ENCODE peak calls at places on chromosome 15, in eight cellular contexts. One of them, this sample, is unnamed.

GRCh38 chr15:88465633-88466219 is 1.5 kb downstream of the MRPL46 start:
- DNase-seq in gastrocnemius medialis: no peak
- DNase-seq in BJ: peak; percentile 12
- DNase-seq in foreskin keratinocyte: peak; percentile 32
- DNase-seq in fibroblast of the aortic adventitia: peak; percentile 30
- DNase-seq in coronary artery: no peak
- DNase-seq in fibroblast of mammary gland: peak; percentile 79
- DNase-seq in heart right ventricle: no peak
- DNase-seq in this sample: no peak

GRCh38 chr15:78749831-78750230 is 61.4 kb downstream of the ADAMTS7 start:
- DNase-seq in coronary artery: no peak
- DNase-seq in heart right ventricle: no peak
- DNase-seq in fibroblast of the aortic adventitia: no peak
- DNase-seq in fibroblast of mammary gland: no peak
- DNase-seq in foreskin keratinocyte: no peak
- DNase-seq in BJ: no peak
- DNase-seq in gastrocnemius medialis: no peak
- DNase-seq in this sample: no peak

GRCh38 chr15:97680606-97681220 is 279.8 kb upstream of the ARRDC4 start:
- DNase-seq in fibroblast of mammary gland: no peak
- DNase-seq in fibroblast of the aortic adventitia: no peak
- DNase-seq in coronary artery: no peak
- DNase-seq in foreskin keratinocyte: no peak
- DNase-seq in heart right ventricle: no peak
- DNase-seq in BJ: no peak
- DNase-seq in gastrocnemius medialis: no peak
- DNase-seq in this sample: no peak

GRCh38 chr15:51842852-51843737 is 13.6 kb downstream of the TMOD3 start:
- DNase-seq in foreskin keratinocyte: peak; percentile 89
- DNase-seq in gastrocnemius medialis: no peak
- DNase-seq in BJ: no peak
- DNase-seq in coronary artery: no peak
- DNase-seq in heart right ventricle: no peak
- DNase-seq in fibroblast of the aortic adventitia: peak; percentile 65
- DNase-seq in fibroblast of mammary gland: peak; percentile 51
- DNase-seq in this sample: no peak

GRCh38 chr15:89740137-89740536 is 10.9 kb downstream of the MESP1 start:
- DNase-seq in fibroblast of mammary gland: peak; percentile 75
- DNase-seq in fibroblast of the aortic adventitia: peak; percentile 83
- DNase-seq in foreskin keratinocyte: no peak
- DNase-seq in coronary artery: peak; percentile 71
- DNase-seq in gastrocnemius medialis: peak; percentile 28
- DNase-seq in BJ: peak; percentile 14
- DNase-seq in heart right ventricle: peak; percentile 61
- DNase-seq in this sample: no peak

GRCh38 chr15:47834093-47834492 is 116.8 kb downstream of the SEMA6D start:
- DNase-seq in foreskin keratinocyte: no peak
- DNase-seq in gastrocnemius medialis: no peak
- DNase-seq in heart right ventricle: no peak
- DNase-seq in fibroblast of mammary gland: no peak
- DNase-seq in BJ: no peak
- DNase-seq in coronary artery: no peak
- DNase-seq in fibroblast of the aortic adventitia: no peak
- DNase-seq in this sample: no peak

GRCh38 chr15:101803676-101804075 is 367 bp downstream of the OR4F6 start:
- DNase-seq in heart right ventricle: no peak
- DNase-seq in gastrocnemius medialis: no peak
- DNase-seq in coronary artery: no peak
- DNase-seq in foreskin keratinocyte: no peak
- DNase-seq in fibroblast of mammary gland: no peak
- DNase-seq in BJ: no peak
- DNase-seq in fibroblast of the aortic adventitia: no peak
- DNase-seq in this sample: no peak

GRCh38 chr15:76756371-76756770 is 148.8 kb downstream of the SCAPER start:
- DNase-seq in foreskin keratinocyte: no peak
- DNase-seq in coronary artery: no peak
- DNase-seq in BJ: no peak
- DNase-seq in heart right ventricle: no peak
- DNase-seq in fibroblast of mammary gland: no peak
- DNase-seq in gastrocnemius medialis: no peak
- DNase-seq in fibroblast of the aortic adventitia: peak; percentile 80
- DNase-seq in this sample: no peak

GRCh38 chr15:66254364-66255292 is 1.1 kb upstream of the MEGF11 start:
- DNase-seq in heart right ventricle: no peak
- DNase-seq in foreskin keratinocyte: no peak
- DNase-seq in fibroblast of the aortic adventitia: no peak
- DNase-seq in BJ: no peak
- DNase-seq in gastrocnemius medialis: no peak
- DNase-seq in fibroblast of mammary gland: no peak
- DNase-seq in coronary artery: no peak
- DNase-seq in this sample: no peak

GRCh38 chr15:50778089-50778488 is 12.6 kb upstream of the SPPL2A start:
- DNase-seq in fibroblast of the aortic adventitia: no peak
- DNase-seq in gastrocnemius medialis: no peak
- DNase-seq in heart right ventricle: no peak
- DNase-seq in BJ: no peak
- DNase-seq in fibroblast of mammary gland: no peak
- DNase-seq in foreskin keratinocyte: no peak
- DNase-seq in coronary artery: no peak
- DNase-seq in this sample: no peak

GRCh38 chr15:61155741-61156700 is 73.1 kb downstream of the RORA start:
- DNase-seq in coronary artery: no peak
- DNase-seq in gastrocnemius medialis: peak; percentile 71
- DNase-seq in fibroblast of the aortic adventitia: peak; percentile 9
- DNase-seq in foreskin keratinocyte: no peak
- DNase-seq in fibroblast of mammary gland: peak; percentile 89
- DNase-seq in heart right ventricle: peak; percentile 62
- DNase-seq in BJ: no peak
- DNase-seq in this sample: no peak

DNA sequence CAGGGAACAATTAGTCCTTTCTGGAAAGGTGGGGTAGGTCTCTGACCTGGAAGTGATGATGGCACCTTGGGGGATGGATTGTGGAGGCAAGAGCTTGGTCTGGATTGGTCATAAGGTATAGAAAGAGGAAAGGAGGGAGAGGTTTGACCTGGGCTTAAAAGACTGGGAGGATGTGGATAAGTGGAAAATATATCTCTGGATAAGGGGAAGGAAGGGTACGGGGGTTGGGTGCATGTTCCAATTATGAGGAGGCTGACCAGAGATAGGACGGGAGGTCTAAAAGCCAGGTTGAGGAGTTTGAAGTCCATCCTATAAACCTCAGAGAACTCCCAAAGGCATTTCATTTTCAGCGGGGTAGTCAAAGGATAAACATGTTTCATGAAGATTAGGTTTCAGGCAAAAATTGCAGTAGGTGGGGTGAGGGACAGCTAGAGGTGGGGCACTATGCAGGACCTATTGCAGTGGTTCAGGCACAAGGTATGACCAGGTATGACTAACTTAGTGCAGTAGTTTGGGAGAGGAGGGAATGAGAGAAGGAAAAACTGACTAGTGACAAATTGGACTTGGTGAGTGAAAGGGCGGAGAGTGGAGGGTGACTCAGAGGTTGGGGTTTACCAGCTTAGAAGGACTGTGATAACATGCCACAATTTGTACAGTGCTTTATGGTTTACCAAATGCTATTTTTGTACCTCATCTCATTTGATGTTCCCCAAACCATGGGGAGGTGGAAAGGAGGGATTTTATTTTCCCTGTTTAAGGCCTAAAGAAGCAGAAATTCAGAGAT is 10.7 kb downstream of the PDE8A start:
- DNase-seq in gastrocnemius medialis: no peak
- DNase-seq in heart right ventricle: no peak
- DNase-seq in foreskin keratinocyte: peak; percentile 81
- DNase-seq in fibroblast of mammary gland: peak; percentile 83
- DNase-seq in BJ: peak; percentile 29
- DNase-seq in fibroblast of the aortic adventitia: peak; percentile 79
- DNase-seq in coronary artery: no peak
- DNase-seq in this sample: no peak
- TF ChIP-seq CTCF in gastrocnemius medialis: no peak
- TF ChIP-seq CTCF in heart right ventricle: no peak
- TF ChIP-seq CTCF in foreskin keratinocyte: no peak
- TF ChIP-seq CTCF in fibroblast of mammary gland: no peak
- TF ChIP-seq CTCF in BJ: no peak
- TF ChIP-seq CTCF in fibroblast of the aortic adventitia: no peak
- TF ChIP-seq CTCF in coronary artery: no peak
- TF ChIP-seq CTCF in this sample: no peak

GRCh38 chr15:82098674-82099073 is 52.9 kb upstream of the MEX3B start:
- DNase-seq in fibroblast of the aortic adventitia: no peak
- DNase-seq in fibroblast of mammary gland: no peak
- DNase-seq in BJ: no peak
- DNase-seq in heart right ventricle: no peak
- DNase-seq in coronary artery: no peak
- DNase-seq in gastrocnemius medialis: no peak
- DNase-seq in foreskin keratinocyte: no peak
- DNase-seq in this sample: no peak

GRCh38 chr15:82106671-82107070 is 60.9 kb upstream of the MEX3B start:
- DNase-seq in heart right ventricle: no peak
- DNase-seq in fibroblast of mammary gland: no peak
- DNase-seq in coronary artery: no peak
- DNase-seq in BJ: no peak
- DNase-seq in gastrocnemius medialis: no peak
- DNase-seq in fibroblast of the aortic adventitia: no peak
- DNase-seq in foreskin keratinocyte: no peak
- DNase-seq in this sample: no peak

GRCh38 chr15:82105458-82106205 is 59.8 kb upstream of the MEX3B start:
- DNase-seq in gastrocnemius medialis: no peak
- DNase-seq in fibroblast of mammary gland: peak; percentile 60
- DNase-seq in foreskin keratinocyte: peak; percentile 49
- DNase-seq in fibroblast of the aortic adventitia: peak; percentile 60
- DNase-seq in BJ: peak; percentile 80
- DNase-seq in coronary artery: no peak
- DNase-seq in heart right ventricle: no peak
- DNase-seq in this sample: no peak

GRCh38 chr15:82100116-82100795 is 54.4 kb upstream of the MEX3B start:
- DNase-seq in BJ: no peak
- DNase-seq in fibroblast of mammary gland: no peak
- DNase-seq in gastrocnemius medialis: no peak
- DNase-seq in coronary artery: no peak
- DNase-seq in fibroblast of the aortic adventitia: no peak
- DNase-seq in heart right ventricle: no peak
- DNase-seq in foreskin keratinocyte: no peak
- DNase-seq in this sample: no peak

GRCh38 chr15:82103500-82103899 is 57.7 kb upstream of the MEX3B start:
- DNase-seq in gastrocnemius medialis: no peak
- DNase-seq in foreskin keratinocyte: no peak
- DNase-seq in BJ: no peak
- DNase-seq in fibroblast of mammary gland: no peak
- DNase-seq in heart right ventricle: no peak
- DNase-seq in coronary artery: no peak
- DNase-seq in fibroblast of the aortic adventitia: no peak
- DNase-seq in this sample: no peak
- TF ChIP-seq CTCF in gastrocnemius medialis: no peak
- TF ChIP-seq CTCF in foreskin keratinocyte: peak; percentile 48
- TF ChIP-seq CTCF in BJ: peak; percentile 13
- TF ChIP-seq CTCF in fibroblast of mammary gland: peak; percentile 6
- TF ChIP-seq CTCF in heart right ventricle: peak; percentile 26
- TF ChIP-seq CTCF in coronary artery: no peak
- TF ChIP-seq CTCF in fibroblast of the aortic adventitia: no peak
- TF ChIP-seq CTCF in this sample: no peak

GRCh38 chr15:72288291-72288690 is 15.9 kb upstream of the PARP6 start:
- DNase-seq in foreskin keratinocyte: no peak
- DNase-seq in fibroblast of mammary gland: no peak
- DNase-seq in heart right ventricle: no peak
- DNase-seq in BJ: no peak
- DNase-seq in coronary artery: no peak
- DNase-seq in fibroblast of the aortic adventitia: no peak
- DNase-seq in gastrocnemius medialis: no peak
- DNase-seq in this sample: no peak

GRCh38 chr15:72288796-72289596 is 16.6 kb upstream of the PARP6 start:
- DNase-seq in foreskin keratinocyte: no peak
- DNase-seq in fibroblast of the aortic adventitia: no peak
- DNase-seq in fibroblast of mammary gland: no peak
- DNase-seq in BJ: no peak
- DNase-seq in heart right ventricle: no peak
- DNase-seq in coronary artery: no peak
- DNase-seq in gastrocnemius medialis: no peak
- DNase-seq in this sample: no peak

GRCh38 chr15:72285927-72286516 is 13.7 kb upstream of the PARP6 start:
- DNase-seq in fibroblast of the aortic adventitia: peak; percentile 15
- DNase-seq in BJ: no peak
- DNase-seq in fibroblast of mammary gland: no peak
- DNase-seq in heart right ventricle: no peak
- DNase-seq in foreskin keratinocyte: no peak
- DNase-seq in gastrocnemius medialis: peak; percentile 7
- DNase-seq in coronary artery: no peak
- DNase-seq in this sample: no peak

GRCh38 chr15:72284781-72285180 is 12.4 kb upstream of the PARP6 start:
- DNase-seq in heart right ventricle: no peak
- DNase-seq in fibroblast of mammary gland: peak; percentile 25
- DNase-seq in BJ: no peak
- DNase-seq in foreskin keratinocyte: no peak
- DNase-seq in fibroblast of the aortic adventitia: no peak
- DNase-seq in gastrocnemius medialis: no peak
- DNase-seq in coronary artery: no peak
- DNase-seq in this sample: no peak

DNA sequence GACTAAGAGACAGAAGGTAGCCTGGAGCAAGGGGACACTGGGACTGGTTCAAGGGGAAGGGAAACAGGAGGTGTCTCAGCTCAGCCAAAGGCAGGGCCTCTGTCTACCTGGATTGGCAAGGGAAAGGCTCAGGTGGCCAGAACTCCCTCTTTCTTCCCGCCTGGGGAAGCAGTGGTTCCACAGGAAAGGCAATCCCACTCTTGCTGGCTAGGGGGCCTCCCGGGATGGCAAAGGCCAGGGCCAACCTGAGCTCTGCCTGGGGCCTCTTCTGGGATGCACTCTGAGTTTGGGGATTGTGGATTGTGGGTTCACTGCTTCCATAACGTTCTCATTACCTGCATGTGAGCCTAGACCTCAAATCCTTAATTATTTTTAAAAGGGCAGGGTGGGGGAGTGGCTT is 13.0 kb upstream of the PARP6 start:
- DNase-seq in heart right ventricle: no peak
- DNase-seq in coronary artery: no peak
- DNase-seq in fibroblast of mammary gland: no peak
- DNase-seq in gastrocnemius medialis: no peak
- DNase-seq in foreskin keratinocyte: no peak
- DNase-seq in BJ: no peak
- DNase-seq in fibroblast of the aortic adventitia: no peak
- DNase-seq in this sample: no peak
- TF ChIP-seq CTCF in heart right ventricle: no peak
- TF ChIP-seq CTCF in coronary artery: no peak
- TF ChIP-seq CTCF in fibroblast of mammary gland: no peak
- TF ChIP-seq CTCF in gastrocnemius medialis: no peak
- TF ChIP-seq CTCF in foreskin keratinocyte: no peak
- TF ChIP-seq CTCF in BJ: no peak
- TF ChIP-seq CTCF in fibroblast of the aortic adventitia: no peak
- TF ChIP-seq CTCF in this sample: no peak

DNA sequence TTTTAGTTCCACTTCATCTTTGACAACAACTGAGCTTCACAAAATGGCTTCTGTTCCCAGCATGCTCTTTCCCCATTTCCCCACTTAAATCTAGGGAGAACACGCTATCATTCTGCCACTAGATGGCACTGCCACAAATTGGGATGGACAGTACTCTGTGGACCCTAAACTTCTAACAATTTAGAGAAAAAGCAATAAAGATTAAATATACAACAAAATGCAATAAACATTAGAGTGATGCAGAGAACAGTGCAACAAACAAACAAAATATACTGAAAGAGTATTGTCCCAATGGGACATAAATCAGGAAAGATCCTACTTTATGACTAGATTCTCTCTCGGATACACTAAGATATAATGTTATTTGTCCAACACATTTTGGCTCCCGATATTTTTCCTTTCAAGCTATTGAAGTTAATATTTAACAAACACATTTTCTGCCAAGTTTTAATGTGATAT is 169.7 kb upstream of the TMCO5A start:
- DNase-seq in foreskin keratinocyte: peak; percentile 6
- DNase-seq in fibroblast of mammary gland: peak; percentile 83
- DNase-seq in heart right ventricle: no peak
- DNase-seq in BJ: no peak
- DNase-seq in gastrocnemius medialis: no peak
- DNase-seq in coronary artery: no peak
- DNase-seq in fibroblast of the aortic adventitia: peak; percentile 83
- DNase-seq in this sample: no peak
- TF ChIP-seq CTCF in foreskin keratinocyte: peak; percentile 73
- TF ChIP-seq CTCF in fibroblast of mammary gland: peak; percentile 85
- TF ChIP-seq CTCF in heart right ventricle: peak; percentile 44
- TF ChIP-seq CTCF in BJ: peak; percentile 60
- TF ChIP-seq CTCF in gastrocnemius medialis: peak; percentile 50
- TF ChIP-seq CTCF in coronary artery: peak; percentile 19
- TF ChIP-seq CTCF in fibroblast of the aortic adventitia: peak; percentile 79
- TF ChIP-seq CTCF in this sample: peak; percentile 37

This sample was measured in upper lobe of left lung.